ENCODE peak calls at places on chromosomes 2 and 18, in five cellular contexts. One of them, this sample, is unnamed. For H3K4me1, the result is how much of the 10 kb centered on the place peaks cover.

GRCh38 chr2:1088192-1088860 is 137.7 kb downstream of the SNTG2 start:
- DNase-seq in ovary: no peak
- DNase-seq in spleen: no peak
- DNase-seq in K562: no peak
- DNase-seq in endothelial cell of umbilical vein: no peak
- DNase-seq in this sample: no peak

GRCh38 chr2:21392660-21393059 is 268.9 kb downstream of the TDRD15 start:
- DNase-seq in ovary: no peak
- DNase-seq in spleen: no peak
- DNase-seq in K562: no peak
- DNase-seq in endothelial cell of umbilical vein: no peak
- DNase-seq in this sample: no peak

GRCh38 chr2:29802976-29803375 is 118.4 kb downstream of the ALK start:
- DNase-seq in ovary: no peak
- DNase-seq in spleen: no peak
- DNase-seq in K562: no peak
- DNase-seq in endothelial cell of umbilical vein: no peak
- DNase-seq in this sample: no peak

GRCh38 chr2:118830121-118830520 is 17.3 kb downstream of the EN1 start:
- DNase-seq in ovary: no peak
- DNase-seq in spleen: no peak
- DNase-seq in K562: no peak
- DNase-seq in endothelial cell of umbilical vein: no peak
- DNase-seq in this sample: no peak

GRCh38 chr2:208047840-208048239 is 22.5 kb upstream of the PLEKHM3 start:
- DNase-seq in ovary: no peak
- DNase-seq in spleen: no peak
- DNase-seq in K562: no peak
- DNase-seq in endothelial cell of umbilical vein: no peak
- DNase-seq in this sample: no peak

GRCh38 chr2:33785201-33786106 is 186.4 kb upstream of the FAM98A start:
- DNase-seq in ovary: no peak
- DNase-seq in spleen: no peak
- DNase-seq in K562: no peak
- DNase-seq in endothelial cell of umbilical vein: no peak
- DNase-seq in this sample: no peak

GRCh38 chr2:42132066-42132965 is 36.8 kb upstream of the EML4 start:
- DNase-seq in ovary: no peak
- DNase-seq in spleen: no peak
- DNase-seq in K562: no peak
- DNase-seq in endothelial cell of umbilical vein: no peak
- DNase-seq in this sample: peak

GRCh38 chr2:11539317-11540147 is 5.7 kb downstream of the GREB1 start:
- DNase-seq in ovary: peak
- DNase-seq in spleen: no peak
- DNase-seq in K562: no peak
- DNase-seq in endothelial cell of umbilical vein: no peak
- DNase-seq in this sample: peak

GRCh38 chr2:183112575-183112974 is 11.7 kb upstream of the NUP35 start:
- DNase-seq in ovary: no peak
- DNase-seq in spleen: no peak
- DNase-seq in K562: no peak
- DNase-seq in endothelial cell of umbilical vein: no peak
- DNase-seq in this sample: no peak

GRCh38 chr2:124911560-124911959 is 886.5 kb downstream of the CNTNAP5 start:
- DNase-seq in ovary: no peak
- DNase-seq in spleen: no peak
- DNase-seq in K562: no peak
- DNase-seq in endothelial cell of umbilical vein: no peak
- DNase-seq in this sample: no peak

GRCh38 chr2:47089083-47089464 is 66.0 kb downstream of the STPG4 start:
- DNase-seq in ovary: no peak
- DNase-seq in spleen: peak
- DNase-seq in K562: peak
- DNase-seq in endothelial cell of umbilical vein: no peak
- DNase-seq in this sample: no peak

GRCh38 chr2:64651590-64651989 is 2.1 kb downstream of the SERTAD2 start:
- DNase-seq in ovary: no peak
- DNase-seq in spleen: no peak
- DNase-seq in K562: no peak
- DNase-seq in endothelial cell of umbilical vein: no peak
- DNase-seq in this sample: peak

GRCh38 chr2:64649626-64650025 is 4.1 kb downstream of the SERTAD2 start:
- DNase-seq in ovary: no peak
- DNase-seq in spleen: no peak
- DNase-seq in K562: no peak
- DNase-seq in endothelial cell of umbilical vein: no peak
- DNase-seq in this sample: no peak

GRCh38 chr2:64650257-64650656 is 3.5 kb downstream of the SERTAD2 start:
- DNase-seq in ovary: no peak
- DNase-seq in spleen: no peak
- DNase-seq in K562: no peak
- DNase-seq in endothelial cell of umbilical vein: no peak
- DNase-seq in this sample: no peak

GRCh38 chr2:64650722-64651338 is 2.9 kb downstream of the SERTAD2 start:
- DNase-seq in ovary: no peak
- DNase-seq in spleen: no peak
- DNase-seq in K562: no peak
- DNase-seq in endothelial cell of umbilical vein: no peak
- DNase-seq in this sample: no peak

GRCh38 chr2:64649013-64649484 is 4.7 kb downstream of the SERTAD2 start:
- DNase-seq in ovary: no peak
- DNase-seq in spleen: no peak
- DNase-seq in K562: peak
- DNase-seq in endothelial cell of umbilical vein: no peak
- DNase-seq in this sample: peak
- H3K4me3 ChIP-seq in ovary: no peak
- H3K4me3 ChIP-seq in spleen: no peak
- H3K4me3 ChIP-seq in K562: no peak
- H3K4me3 ChIP-seq in endothelial cell of umbilical vein: no peak
- H3K4me3 ChIP-seq in this sample: no peak

GRCh38 chr2:148255929-148256328 is 235.0 kb downstream of the MBD5 start:
- DNase-seq in ovary: no peak
- DNase-seq in spleen: peak
- DNase-seq in K562: no peak
- DNase-seq in endothelial cell of umbilical vein: no peak
- DNase-seq in this sample: no peak
- H3K4me1 ChIP-seq in ovary: under half
- H3K4me1 ChIP-seq in spleen: under half
- H3K4me1 ChIP-seq in K562: under half
- H3K4me1 ChIP-seq in endothelial cell of umbilical vein: under half
- H3K4me1 ChIP-seq in this sample: under half

DNA sequence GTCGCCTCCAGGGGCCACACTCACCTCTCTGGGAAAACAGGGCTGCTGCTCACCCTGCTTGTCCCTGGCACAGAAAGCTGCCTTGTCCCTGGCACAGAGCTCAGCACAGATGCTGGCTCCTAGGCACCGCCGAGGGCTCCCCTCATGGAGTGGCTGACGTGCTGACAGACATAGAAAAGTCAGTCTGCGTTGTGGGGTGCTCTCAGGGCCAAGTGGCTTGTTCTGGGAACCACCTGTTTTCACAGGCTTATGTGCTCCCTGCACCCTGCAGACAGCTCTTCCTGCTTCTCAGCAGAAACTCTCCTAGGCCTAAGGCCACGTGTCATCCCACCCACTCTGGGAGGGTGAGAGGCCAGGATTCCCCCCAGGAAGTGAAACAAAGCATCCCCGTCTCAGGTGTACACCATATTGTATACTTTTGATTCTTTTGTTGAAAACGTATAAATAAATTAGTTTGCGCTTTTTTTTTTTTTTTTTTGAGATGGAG is 84.7 kb upstream of the TMEM200C start:
- DNase-seq in ovary: no peak
- DNase-seq in spleen: no peak
- DNase-seq in K562: no peak
- DNase-seq in endothelial cell of umbilical vein: no peak
- DNase-seq in this sample: no peak
- TF ChIP-seq POLR2A in ovary: no peak
- TF ChIP-seq POLR2A in spleen: no peak
- TF ChIP-seq POLR2A in K562: no peak
- TF ChIP-seq POLR2A in endothelial cell of umbilical vein: no peak
- TF ChIP-seq POLR2A in this sample: no peak

DNA sequence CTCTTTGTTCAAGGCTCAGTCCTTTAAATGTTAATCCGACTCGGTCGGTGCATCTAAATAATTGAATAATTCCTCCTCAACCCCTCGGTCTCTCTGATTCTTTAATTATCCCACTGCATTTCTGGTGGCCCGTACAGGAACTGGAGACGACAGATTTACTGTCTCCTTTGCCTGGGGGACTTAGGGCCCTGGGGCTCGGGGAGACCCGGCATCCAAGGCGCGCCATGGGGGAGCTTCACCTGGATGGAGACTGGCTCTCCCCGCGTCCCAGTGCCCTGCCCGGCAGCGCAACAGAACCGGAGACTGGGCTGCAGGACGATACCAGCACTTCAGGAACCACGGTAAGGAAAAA is 47.7 kb upstream of the SELENOI start:
- DNase-seq in ovary: no peak
- DNase-seq in spleen: no peak
- DNase-seq in K562: no peak
- DNase-seq in endothelial cell of umbilical vein: peak
- DNase-seq in this sample: no peak
- H3K4me3 ChIP-seq in ovary: peak
- H3K4me3 ChIP-seq in spleen: peak
- H3K4me3 ChIP-seq in K562: no peak
- H3K4me3 ChIP-seq in endothelial cell of umbilical vein: no peak
- H3K4me3 ChIP-seq in this sample: no peak